ENCODE peak calls at places on chromosomes 16 and 17, in four cellular contexts. B is CD8-positive, alpha-beta T cell; K is GM23338; L is heart right ventricle. I is an unnamed sample.
A peak's percentile ranks its signal among the peaks of the same experiment; 100 is the strongest.

GRCh38 chr17:76252040-76252954 is 12.0 kb upstream of the RNF157 start:
- DNase-seq in B (no peak), K (no peak), L (no peak), I (peak; percentile 73)

GRCh38 chr16:73006021-73006420 is 41.9 kb downstream of the ZFHX3 start:
- DNase-seq in B (no peak), K (no peak), L (no peak), I (no peak)

GRCh38 chr17:596763-597644 is 117.6 kb downstream of the VPS53 start:
- DNase-seq in B (no peak), K (no peak), L (no peak), I (peak; percentile 66)

GRCh38 chr17:71251936-71252335 is 868.9 kb upstream of the SOX9 start:
- DNase-seq in B (no peak), K (no peak), L (no peak), I (no peak)

GRCh38 chr17:45335721-45336120 is 18.9 kb upstream of the MAP3K14 start:
- DNase-seq in B (no peak), K (no peak), L (no peak), I (no peak)

GRCh38 chr16:12573730-12574383 is 229.8 kb downstream of the CPPED1 start:
- DNase-seq in B (no peak), K (peak; percentile 79), L (peak; percentile 24), I (peak; percentile 55)

GRCh38 chr17:32323046-32323445 is 18.9 kb downstream of the C17orf75 start:
- DNase-seq in B (no peak), K (no peak), L (no peak), I (no peak)

GRCh38 chr16:57077714-57078113 is 14.7 kb upstream of the CPNE2 start:
- DNase-seq in B (no peak), K (no peak), L (no peak), I (no peak)

GRCh38 chr16:30664616-30665109 is 6.4 kb downstream of the FBRS start:
- DNase-seq in B (no peak), K (no peak), L (no peak), I (no peak)

GRCh38 chr16:47045459-47045858 is 72.0 kb upstream of the DNAJA2 start:
- DNase-seq in B (no peak), K (no peak), L (no peak), I (peak; percentile 28)

GRCh38 chr17:50949128-50950001 is 83.2 kb upstream of the TOB1 start:
- DNase-seq in B (no peak), K (no peak), L (no peak), I (no peak)

GRCh38 chr16:48395375-48395774 is 10.2 kb upstream of the SIAH1 start:
- DNase-seq in B (no peak), K (no peak), L (no peak), I (no peak)

GRCh38 chr17:77318491-77319210 is 177.9 kb downstream of the SEC14L1 start:
- DNase-seq in B (no peak), K (no peak), L (no peak), I (no peak)

GRCh38 chr16:68948230-68948910 is 105.0 kb downstream of the TANGO6 start:
- DNase-seq in B (no peak), K (no peak), L (no peak), I (no peak)

GRCh38 chr16:22814330-22815105 is 556 bp downstream of the HS3ST2 start:
- DNase-seq in B (no peak), K (peak; percentile 76), L (no peak), I (no peak)

GRCh38 chr16:74735162-74735452 is 34.4 kb upstream of the MLKL start:
- DNase-seq in B (no peak), K (no peak), L (no peak), I (no peak)

GRCh38 chr16:8262299-8262698 is 328.0 kb downstream of the TMEM114 start:
- DNase-seq in B (no peak), K (no peak), L (no peak), I (no peak)

GRCh38 chr17:82339634-82340580 is 6.3 kb upstream of the SECTM1 start:
- DNase-seq in B (no peak), K (no peak), L (no peak), I (no peak)

GRCh38 chr16:87437911-87438610 is 45.9 kb downstream of the MAP1LC3B start:
- DNase-seq in B (no peak), K (no peak), L (no peak), I (no peak)

GRCh38 chr17:62091804-62092203 is 26.7 kb upstream of the MED13 start:
- DNase-seq in B (no peak), K (no peak), L (no peak), I (no peak)

GRCh38 chr17:13265306-13265705 is 247.5 kb upstream of the ELAC2 start:
- DNase-seq in B (no peak), K (no peak), L (no peak), I (no peak)

GRCh38 chr16:57049678-57050077 is 42.7 kb upstream of the CPNE2 start:
- DNase-seq in B (no peak), K (no peak), L (no peak), I (no peak)

GRCh38 chr16:78460428-78460827 is 361.0 kb downstream of the WWOX start:
- DNase-seq in B (no peak), K (no peak), L (no peak), I (no peak)

GRCh38 chr17:58083491-58084316 is 485 bp downstream of the DYNLL2 start:
- DNase-seq in B (peak; percentile 48), K (peak; percentile 37), L (peak; percentile 63), I (peak; percentile 55)

GRCh38 chr16:84502581-84502980 is 1.9 kb downstream of the MEAK7 start:
- DNase-seq in B (no peak), K (no peak), L (no peak), I (no peak)

GRCh38 chr16:84502075-84502474 is 2.4 kb downstream of the MEAK7 start:
- DNase-seq in B (no peak), K (no peak), L (no peak), I (no peak)

GRCh38 chr16:84503751-84504395 is 586 bp downstream of the MEAK7 start:
- DNase-seq in B (no peak), K (no peak), L (no peak), I (no peak)

GRCh38 chr16:84505249-84506156 is 1.0 kb upstream of the MEAK7 start:
- DNase-seq in B (no peak), K (no peak), L (no peak), I (no peak)

DNA sequence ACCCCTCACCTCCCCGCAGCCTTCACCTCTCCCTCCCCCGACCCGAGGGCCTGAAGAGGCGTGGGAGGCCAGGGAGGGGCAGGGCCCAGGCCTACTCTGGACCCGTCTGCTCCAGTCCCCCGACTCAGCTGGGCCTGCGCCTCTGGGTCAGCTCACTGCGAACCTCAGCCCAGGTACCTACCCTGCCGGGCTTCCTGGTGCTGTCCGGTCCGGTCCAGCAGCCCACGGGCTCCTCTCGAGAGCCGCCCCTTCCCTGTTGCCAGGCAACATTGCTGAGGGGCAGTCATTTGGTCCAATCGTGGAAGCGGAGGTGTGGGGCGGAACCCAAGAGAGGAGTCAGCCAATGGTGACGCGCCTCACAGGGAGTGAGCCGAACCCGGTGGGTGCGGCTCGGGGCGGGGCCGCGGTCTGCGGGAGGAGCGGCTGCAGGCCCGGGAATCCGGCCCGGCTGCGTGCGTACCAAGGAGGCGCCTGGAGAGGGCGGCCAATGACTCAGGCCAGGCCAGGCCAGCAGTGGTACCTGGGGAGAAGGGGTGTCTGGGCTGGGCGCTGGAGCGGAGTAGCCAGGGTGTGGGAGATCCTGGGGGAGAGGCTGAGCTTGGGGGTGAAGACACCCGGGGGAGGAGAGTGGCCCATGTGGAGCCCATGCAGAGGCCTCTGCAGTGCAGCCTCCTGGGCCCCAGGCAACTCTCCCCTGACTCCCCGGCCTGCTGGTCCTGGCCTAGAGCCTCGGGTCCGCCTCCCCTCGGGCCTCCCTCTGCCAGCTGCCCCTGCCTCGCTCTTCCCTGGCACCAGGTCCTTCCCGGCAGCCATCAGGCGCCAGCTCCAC is at the start of gene MEAK7:
- DNase-seq in B (peak; percentile 95), K (peak; percentile 99), L (peak; percentile 99), I (peak; percentile 99)
- H3K4me1 ChIP-seq in B (peaks cover 56% of the 10 kb centered on the region), K (peaks cover 4% of the 10 kb centered on the region), L (peaks cover 4% of the 10 kb centered on the region), I (no peaks in the 10 kb centered on the region)

GRCh38 chr16:66844009-66844341 is 239 bp upstream of the CA7 start:
- DNase-seq in B (no peak), K (peak; percentile 73), L (no peak), I (no peak)
- H3K4me3 ChIP-seq in B (no peak overlapping the region), K (peak overlapping the region; percentile 69), L (peak overlapping the region; percentile 45), I (peak overlapping the region; percentile 38)

DNA sequence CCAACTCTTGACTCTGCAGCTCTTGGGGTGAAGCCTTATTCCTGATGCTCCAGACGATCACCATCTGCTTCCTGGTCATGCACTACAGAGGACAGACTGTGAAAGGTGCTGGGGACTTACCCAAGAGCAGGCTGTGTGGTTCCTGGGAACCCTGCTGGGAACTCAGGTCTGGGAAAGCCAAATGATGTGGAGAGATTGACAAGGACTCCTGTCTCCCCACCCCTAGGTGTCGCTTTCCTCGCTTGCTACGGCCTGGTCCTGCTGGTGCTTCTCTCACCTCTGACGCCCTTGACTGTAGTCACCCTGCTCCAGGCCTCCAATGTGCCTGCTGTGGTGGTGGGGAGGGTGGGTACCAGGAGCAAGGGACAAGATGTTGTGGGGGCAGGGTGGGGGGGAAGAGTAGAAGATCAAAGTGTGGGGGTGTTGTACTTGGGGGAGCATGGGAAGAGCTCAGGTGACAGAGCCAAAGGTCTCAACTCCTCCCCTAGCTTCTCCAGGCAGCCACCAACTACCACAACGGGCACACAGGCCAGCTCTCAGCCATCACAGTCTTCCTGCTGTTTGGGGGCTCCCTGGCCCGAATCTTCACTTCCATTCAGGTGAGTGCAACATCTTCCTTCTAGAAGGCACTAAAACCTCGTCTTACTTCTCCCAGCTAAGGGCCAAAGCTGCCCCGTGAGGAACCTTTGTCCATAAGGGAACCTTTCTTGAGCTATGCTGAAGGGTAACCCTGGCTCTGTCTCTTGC is 3.0 kb downstream of the SOX15 start:
- DNase-seq in B (no peak), K (peak; percentile 66), L (peak; percentile 38), I (no peak)
- TF ChIP-seq CTCF in B (no peak), K (peak; percentile 65), L (peak; percentile 38), I (no peak)

DNA sequence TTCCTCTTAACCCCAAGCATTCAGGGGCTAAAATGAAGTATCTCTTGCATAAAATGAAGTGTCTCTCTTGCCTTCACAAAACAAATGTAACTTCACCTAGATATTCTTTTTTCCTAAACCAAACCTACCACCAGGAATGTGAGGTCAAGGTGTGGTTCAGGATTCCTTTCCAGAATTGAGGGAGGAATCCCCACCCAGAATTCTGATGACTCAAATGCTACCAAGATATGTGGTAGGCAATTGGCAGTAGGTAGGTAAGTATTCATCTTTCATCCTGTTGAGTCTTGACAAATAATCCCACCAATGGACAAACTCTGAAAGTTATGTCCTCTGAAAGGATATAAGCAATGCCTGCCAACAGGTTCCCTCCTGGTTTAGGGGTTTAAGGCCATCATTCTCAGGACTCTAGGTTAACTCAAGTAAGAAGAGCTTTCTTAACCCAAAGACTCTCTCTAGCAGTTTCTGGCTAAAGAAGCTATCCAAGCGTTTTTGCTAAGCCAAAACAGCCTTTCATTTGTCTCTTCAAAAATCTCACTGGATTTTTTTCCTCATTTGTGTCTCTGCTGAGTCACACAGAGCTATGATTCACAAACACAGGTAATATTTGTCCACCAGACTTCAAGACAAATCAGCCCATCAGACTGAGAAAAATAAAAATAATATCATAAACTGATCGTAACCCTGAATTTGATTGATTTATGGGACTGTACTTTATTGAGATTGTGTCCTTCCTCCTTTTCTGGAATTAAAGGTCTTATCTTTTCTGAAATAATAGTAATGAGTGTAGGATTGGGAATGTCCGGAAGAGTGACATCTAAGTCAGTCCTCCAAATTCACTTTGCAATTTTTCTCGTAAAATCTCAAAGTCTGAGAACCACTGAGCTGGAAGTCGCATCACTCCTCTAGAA is 26.0 kb downstream of the TRIM16 start:
- DNase-seq in B (no peak), K (no peak), L (no peak), I (no peak)
- H3K4me1 ChIP-seq in B (no peaks in the 10 kb centered on the region), K (no peaks in the 10 kb centered on the region), L (no peaks in the 10 kb centered on the region), I (peaks cover 7% of the 10 kb centered on the region)

GRCh38 chr16:1520461-1520860 is 13.0 kb upstream of the TMEM204 start:
- DNase-seq in B (no peak), K (no peak), L (no peak), I (no peak)
- H3K4me3 ChIP-seq in B (no peak overlapping the region), K (no peak overlapping the region), L (no peak overlapping the region), I (no peak overlapping the region)

I was measured in cardiac muscle cell.